ENCODE peak calls at places on chromosomes 16 and 17, in seven cellular contexts. B is bronchial epithelial cell, G is right atrium auricular region, S is IMR-90, U is SK-N-SH, H is A549, V is AG04450. K is an unnamed sample.
A peak's percentile ranks its signal among the peaks of the same experiment; 100 is the strongest.

GRCh38 chr16:30697264-30698138 is 1.5 kb upstream of the SRCAP start:
- DNase-seq in B (no peak), G (no peak), S (peak; percentile 94), U (peak; percentile 91), H (no peak), V (no peak), K (no peak)

GRCh38 chr16:592518-593306 is 2.8 kb downstream of the RAB40C start:
- DNase-seq in B (peak; percentile 95), G (peak; percentile 73), S (no peak), U (no peak), H (no peak), V (no peak), K (peak; percentile 43)

GRCh38 chr16:88072571-88073001 is 121.4 kb downstream of the BANP start:
- DNase-seq in B (no peak), G (no peak), S (no peak), U (no peak), H (no peak), V (no peak), K (no peak)

GRCh38 chr16:64920211-64920610 is 201.7 kb downstream of the CDH11 start:
- DNase-seq in B (no peak), G (no peak), S (no peak), U (no peak), H (no peak), V (no peak), K (peak; percentile 31)

GRCh38 chr17:21018894-21019293 is 23.9 kb downstream of the USP22 start:
- DNase-seq in B (no peak), G (no peak), S (no peak), U (no peak), H (no peak), V (no peak), K (no peak)

GRCh38 chr16:63789603-63790002 is 1332.3 kb downstream of the CDH11 start:
- DNase-seq in B (peak; percentile 10), G (no peak), S (no peak), U (no peak), H (peak; percentile 11), V (no peak), K (no peak)

GRCh38 chr17:35167666-35168065 is 20.0 kb downstream of the UNC45B start:
- DNase-seq in B (peak; percentile 80), G (no peak), S (peak; percentile 62), U (no peak), H (no peak), V (no peak), K (peak; percentile 19)

GRCh38 chr17:39674702-39675389 is 6.6 kb downstream of the PNMT start:
- DNase-seq in B (peak; percentile 49), G (no peak), S (no peak), U (no peak), H (peak; percentile 23), V (no peak), K (no peak)

GRCh38 chr16:74271879-74272278 is 24.7 kb upstream of the PSMD7 start:
- DNase-seq in B (peak; percentile 13), G (no peak), S (peak; percentile 2), U (no peak), H (no peak), V (no peak), K (no peak)

GRCh38 chr17:2964028-2964356 is 99.4 kb downstream of the OR1D5 start:
- DNase-seq in B (no peak), G (no peak), S (no peak), U (no peak), H (no peak), V (no peak), K (no peak)

GRCh38 chr16:88503374-88503770 is 50.3 kb downstream of the ZFPM1 start:
- DNase-seq in B (no peak), G (no peak), S (peak; percentile 25), U (no peak), H (no peak), V (no peak), K (no peak)

GRCh38 chr17:42774066-42774750 is 959 bp downstream of the VPS25 start:
- DNase-seq in B (peak; percentile 51), G (no peak), S (peak; percentile 55), U (no peak), H (no peak), V (no peak), K (peak; percentile 49)

GRCh38 chr16:4884972-4885874 is 37.9 kb downstream of the UBN1 start:
- DNase-seq in B (no peak), G (no peak), S (no peak), U (no peak), H (no peak), V (no peak), K (no peak)

GRCh38 chr16:19130852-19131808 is 17.4 kb downstream of the ITPRIPL2 start:
- DNase-seq in B (peak; percentile 73), G (peak; percentile 63), S (peak; percentile 82), U (no peak), H (peak; percentile 63), V (peak; percentile 46), K (peak; percentile 81)

GRCh38 chr17:11278984-11279270 is 37.9 kb downstream of the SHISA6 start:
- DNase-seq in B (no peak), G (no peak), S (no peak), U (no peak), H (no peak), V (no peak), K (no peak)

GRCh38 chr17:61396586-61397085 is 3.0 kb upstream of the TBX2 start:
- DNase-seq in B (no peak), G (no peak), S (peak; percentile 35), U (no peak), H (no peak), V (no peak), K (no peak)

GRCh38 chr17:61393904-61394629 is 5.6 kb upstream of the TBX2 start:
- DNase-seq in B (no peak), G (no peak), S (peak; percentile 81), U (peak; percentile 81), H (no peak), V (no peak), K (no peak)

GRCh38 chr17:61394630-61395408 is 4.8 kb upstream of the TBX2 start:
- DNase-seq in B (no peak), G (no peak), S (peak; percentile 22), U (peak; percentile 47), H (no peak), V (no peak), K (no peak)

GRCh38 chr17:61395983-61396585 is 3.6 kb upstream of the TBX2 start:
- DNase-seq in B (no peak), G (no peak), S (peak; percentile 52), U (no peak), H (no peak), V (no peak), K (no peak)

DNA sequence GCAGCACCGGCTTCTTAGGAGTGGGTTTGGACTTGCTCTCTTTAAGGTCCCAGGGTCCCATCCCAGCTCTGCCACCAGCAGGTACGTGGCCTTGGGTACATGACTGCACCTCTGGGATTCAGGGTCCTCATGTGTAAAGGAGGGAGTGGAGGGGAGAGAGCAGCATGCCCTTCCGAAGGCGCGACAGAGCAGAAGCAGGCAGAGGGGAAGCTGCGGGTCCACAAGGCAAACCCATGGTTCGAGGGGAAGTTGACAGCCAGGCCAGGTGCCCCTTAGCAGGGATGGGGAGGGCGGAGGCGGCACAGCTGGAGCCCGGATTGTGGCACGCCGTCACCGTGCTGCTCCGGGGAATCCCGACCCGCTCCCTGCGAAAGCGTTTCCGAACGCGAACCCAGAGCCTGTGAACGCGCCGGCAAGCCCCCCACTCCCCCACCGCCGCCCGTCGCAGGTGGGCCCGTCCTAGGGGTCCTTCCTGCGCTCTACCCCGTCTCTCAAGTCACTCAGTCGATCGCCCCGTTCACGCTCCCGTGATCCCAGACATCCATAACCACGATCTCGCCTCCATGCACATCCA is 4.1 kb upstream of the TBX2 start:
- DNase-seq in B (no peak), G (no peak), S (no peak), U (no peak), H (no peak), V (no peak), K (no peak)
- H3K4me3 ChIP-seq in B (no peak overlapping the region), G (peak overlapping the region; percentile 61), S (peak overlapping the region; percentile 58), U (no peak overlapping the region), H (no peak overlapping the region), V (peak overlapping the region; percentile 98), K (no peak overlapping the region)

DNA sequence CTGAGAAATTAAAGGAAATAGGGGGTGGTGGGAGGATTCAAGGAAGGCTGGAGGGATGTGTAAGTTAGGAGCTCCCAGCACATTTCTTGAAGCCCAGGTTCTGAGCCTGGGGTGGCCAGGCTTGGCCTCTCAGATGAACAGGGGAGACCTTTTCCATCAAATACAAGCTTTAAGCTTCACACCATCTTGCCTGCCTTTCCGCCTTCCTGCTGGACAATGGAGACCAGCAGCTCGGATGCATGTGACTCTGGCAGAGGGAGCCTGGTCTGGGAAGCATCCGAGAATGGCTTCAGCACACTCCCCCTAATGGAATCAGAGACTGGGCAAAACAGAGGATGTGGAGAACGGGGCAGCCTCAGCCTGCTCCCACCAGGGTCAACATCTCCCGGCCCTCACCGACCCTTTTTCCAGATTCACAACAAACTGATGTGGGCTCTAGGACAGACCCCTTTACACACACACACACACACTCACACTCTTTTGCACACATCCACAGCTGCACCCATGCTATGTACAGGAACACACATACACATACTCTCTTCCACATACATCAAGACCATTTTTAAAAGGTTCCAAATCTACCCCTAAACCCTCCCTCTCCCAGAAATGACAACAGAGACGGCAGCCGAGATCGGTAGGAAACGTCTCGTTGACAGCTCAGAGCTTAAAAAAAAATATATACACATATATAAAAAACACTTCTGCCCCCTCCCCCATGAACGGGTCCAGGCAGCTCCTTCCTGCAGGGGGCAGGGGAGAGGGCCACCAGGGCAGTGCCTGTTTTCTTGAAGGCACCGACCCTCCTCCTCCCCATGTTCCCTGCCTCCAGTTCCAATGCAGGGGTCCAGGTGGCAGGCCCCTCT is 6.5 kb upstream of the ATXN7L3 start:
- DNase-seq in B (no peak), G (no peak), S (no peak), U (no peak), H (peak; percentile 51), V (no peak), K (no peak)
- TF ChIP-seq CTCF in B (peak; percentile 41), G (no peak), S (peak; percentile 28), U (peak; percentile 39), H (no peak), V (peak; percentile 37), K (peak; percentile 25)

DNA sequence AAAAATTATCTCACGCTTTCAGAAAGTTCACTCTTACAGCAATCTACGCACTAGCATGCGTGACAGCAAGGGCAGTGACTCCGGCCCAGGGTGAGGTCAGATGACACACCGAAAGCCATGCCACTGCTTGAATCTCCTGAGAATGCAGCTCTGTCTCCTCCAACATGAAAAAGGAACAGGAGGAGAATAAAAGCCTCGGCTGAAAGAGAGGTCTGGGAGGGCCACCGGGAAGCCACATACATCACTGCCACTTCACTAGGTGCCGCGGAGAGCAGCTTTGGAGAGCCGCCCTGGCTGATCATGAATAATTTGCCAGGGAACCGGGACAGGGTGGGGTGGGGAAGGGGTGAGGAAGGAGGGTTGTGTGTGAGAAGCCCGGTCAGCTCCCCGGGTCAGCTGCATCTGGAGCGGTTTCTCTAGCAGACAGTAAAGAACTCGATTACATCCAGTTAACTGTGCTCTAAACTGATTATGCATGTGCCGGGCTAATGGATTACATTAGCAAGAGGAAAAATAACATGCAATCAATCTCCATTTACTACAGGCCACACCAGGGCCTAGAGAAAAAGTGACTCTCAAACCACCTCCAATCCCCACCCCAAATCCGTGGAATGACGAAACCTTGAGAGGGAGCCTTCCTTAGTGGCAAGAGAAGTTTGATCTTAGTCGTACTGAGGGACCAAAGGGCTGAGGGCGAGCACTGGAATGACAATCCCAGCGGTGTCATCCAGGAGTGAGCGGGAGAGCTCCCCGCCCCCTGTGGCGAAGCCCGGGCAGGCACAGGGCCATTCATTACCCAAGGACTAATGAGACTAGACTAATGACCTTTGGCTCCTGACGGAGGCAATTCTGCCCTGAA is 100.3 kb downstream of the ZFHX3 start:
- DNase-seq in B (no peak), G (peak; percentile 81), S (no peak), U (peak; percentile 90), H (no peak), V (no peak), K (no peak)
- H3K4me3 ChIP-seq in B (no peak overlapping the region), G (no peak overlapping the region), S (no peak overlapping the region), U (no peak overlapping the region), H (no peak overlapping the region), V (no peak overlapping the region), K (no peak overlapping the region)

GRCh38 chr17:82350182-82351030 is 8.6 kb upstream of the TEX19 start:
- DNase-seq in B (no peak), G (no peak), S (no peak), U (no peak), H (peak; percentile 79), V (no peak), K (peak; percentile 28)
- TF ChIP-seq CTCF in B (no peak), G (no peak), S (no peak), U (no peak), H (peak; percentile 30), V (no peak), K (peak; percentile 6)

K was measured in AG10803.